ENCODE peak calls at places on chromosomes 4 and X, in four cellular contexts. U, A, N and E are unnamed samples.

GRCh38 chrX:148501121-148502066 is 977 bp downstream of the AFF2 start:
- DNase-seq in U (no peak), A (peak), N (no peak), E (peak)

GRCh38 chrX:56025872-56026571 is 206.1 kb upstream of the KLF8 start:
- DNase-seq in U (no peak), A (no peak), N (no peak), E (no peak)

GRCh38 chr4:139783761-139784484 is 118.3 kb downstream of the MGST2 start:
- DNase-seq in U (no peak), A (no peak), N (no peak), E (peak)

GRCh38 chr4:93828830-93829530 is 427 bp downstream of the ATOH1 start:
- DNase-seq in U (no peak), A (peak), N (no peak), E (peak)

GRCh38 chr4:88985088-88985779 is 71.8 kb downstream of the FAM13A start:
- DNase-seq in U (peak), A (no peak), N (no peak), E (no peak)

GRCh38 chr4:110626532-110627153 is 3.8 kb upstream of the PITX2 start:
- DNase-seq in U (no peak), A (peak), N (no peak), E (peak)

GRCh38 chrX:118117069-118117405 is 427 bp upstream of the KLHL13 start:
- DNase-seq in U (no peak), A (no peak), N (no peak), E (no peak)

GRCh38 chr4:57943672-57944071 is 833.5 kb upstream of the IGFBP7 start:
- DNase-seq in U (no peak), A (no peak), N (no peak), E (no peak)

GRCh38 chrX:124736553-124737240 is 390.3 kb downstream of the SH2D1A start:
- DNase-seq in U (no peak), A (peak), N (peak), E (peak)

GRCh38 chrX:13050151-13050550 is 5.7 kb upstream of the FAM9C start:
- DNase-seq in U (no peak), A (no peak), N (no peak), E (no peak)

GRCh38 chrX:16511776-16512400 is 138.1 kb upstream of the S100G start:
- DNase-seq in U (peak), A (no peak), N (no peak), E (no peak)

GRCh38 chr4:187929024-187929423 is 66.5 kb upstream of the ZFP42 start:
- DNase-seq in U (no peak), A (peak), N (peak), E (peak)

GRCh38 chrX:47212381-47213293 is 5.8 kb upstream of the CDK16 start:
- DNase-seq in U (no peak), A (no peak), N (no peak), E (no peak)
- H3K56ac ChIP-seq in U (no peak), A (no peak), N (no peak), E (no peak)

GRCh38 chrX:141175786-141176185 is 1.1 kb downstream of the LDOC1 start:
- DNase-seq in U (no peak), A (no peak), N (no peak), E (no peak)
- H4K5ac ChIP-seq in U (no peak), A (no peak), N (no peak), E (no peak)

DNA sequence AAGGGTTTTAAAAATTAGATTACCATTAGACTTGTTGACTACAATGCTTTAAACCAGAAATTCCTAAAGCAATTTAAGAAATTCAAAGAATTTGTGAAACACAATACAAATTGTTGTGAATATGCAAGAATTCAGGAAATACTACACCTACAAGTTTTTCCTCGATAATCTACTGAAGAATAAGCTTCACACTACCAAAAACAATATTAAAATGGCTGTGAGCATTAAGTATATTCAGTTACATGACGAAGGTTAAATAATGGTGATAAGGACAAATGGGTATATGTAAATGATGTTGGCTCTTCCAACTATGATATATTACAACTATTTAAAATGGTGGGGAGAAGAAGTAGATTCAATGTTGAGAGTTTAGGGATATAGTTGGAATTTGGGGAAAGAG is 111.1 kb upstream of the HTR2C start:
- DNase-seq in U (no peak), A (no peak), N (no peak), E (peak)
- H3K56ac ChIP-seq in U (no peak), A (no peak), N (no peak), E (no peak)

GRCh38 chr4:138633505-138633904 is 382.1 kb upstream of the NOCT start:
- DNase-seq in U (no peak), A (no peak), N (no peak), E (no peak)

GRCh38 chr4:138632856-138633255 is 382.7 kb upstream of the NOCT start:
- DNase-seq in U (no peak), A (no peak), N (no peak), E (no peak)

GRCh38 chr4:138634915-138635314 is 380.7 kb upstream of the NOCT start:
- DNase-seq in U (no peak), A (no peak), N (no peak), E (peak)

GRCh38 chr4:138639018-138639876 is 376.3 kb upstream of the NOCT start:
- DNase-seq in U (peak), A (no peak), N (no peak), E (no peak)

GRCh38 chr4:138636791-138637190 is 378.8 kb upstream of the NOCT start:
- DNase-seq in U (no peak), A (no peak), N (no peak), E (no peak)
- H4K5ac ChIP-seq in U (no peak), A (no peak), N (no peak), E (no peak)

GRCh38 chr4:185002784-185003183 is 15.5 kb upstream of the HELT start:
- DNase-seq in U (no peak), A (no peak), N (no peak), E (no peak)
- H3K56ac ChIP-seq in U (no peak), A (no peak), N (no peak), E (no peak)

GRCh38 chrX:66076801-66077200 is 36.9 kb upstream of the VSIG4 start:
- DNase-seq in U (no peak), A (no peak), N (no peak), E (no peak)
- H4K5ac ChIP-seq in U (no peak), A (no peak), N (no peak), E (no peak)

GRCh38 chrX:48059296-48059639 is 12.2 kb downstream of the ZNF630 start:
- DNase-seq in U (no peak), A (no peak), N (no peak), E (no peak)
- H3K56ac ChIP-seq in U (no peak), A (no peak), N (no peak), E (no peak)

GRCh38 chr4:8405516-8405875 is 35.0 kb downstream of the ACOX3 start:
- DNase-seq in U (no peak), A (no peak), N (no peak), E (no peak)
- H4K5ac ChIP-seq in U (no peak), A (no peak), N (no peak), E (no peak)